ENCODE peak calls at places on chromosomes 2 and 18, in four cellular contexts. One of them, this sample, is unnamed.

GRCh38 chr2:24315669-24316068 is 44.7 kb downstream of the ITSN2 start:
- DNase-seq in dorsolateral prefrontal cortex: no peak
- DNase-seq in cardiac fibroblast: no peak
- DNase-seq in HFF-Myc: no peak
- DNase-seq in this sample: no peak

GRCh38 chr18:6866552-6866951 is 137.0 kb downstream of the ARHGAP28 start:
- DNase-seq in dorsolateral prefrontal cortex: no peak
- DNase-seq in cardiac fibroblast: no peak
- DNase-seq in HFF-Myc: no peak
- DNase-seq in this sample: no peak

GRCh38 chr2:196481323-196481695 is 158.2 kb upstream of the CCDC150 start:
- DNase-seq in dorsolateral prefrontal cortex: no peak
- DNase-seq in cardiac fibroblast: peak; percentile 92
- DNase-seq in HFF-Myc: no peak
- DNase-seq in this sample: no peak

GRCh38 chr18:41858761-41859555 is 96.1 kb upstream of the PIK3C3 start:
- DNase-seq in dorsolateral prefrontal cortex: no peak
- DNase-seq in cardiac fibroblast: peak; percentile 12
- DNase-seq in HFF-Myc: no peak
- DNase-seq in this sample: no peak

GRCh38 chr2:45008296-45009129 is 739 bp downstream of the SIX2 start:
- DNase-seq in dorsolateral prefrontal cortex: no peak
- DNase-seq in cardiac fibroblast: peak; percentile 36
- DNase-seq in HFF-Myc: no peak
- DNase-seq in this sample: no peak

GRCh38 chr18:31409301-31409700 is 32.7 kb downstream of the DSG4 start:
- DNase-seq in dorsolateral prefrontal cortex: no peak
- DNase-seq in cardiac fibroblast: no peak
- DNase-seq in HFF-Myc: no peak
- DNase-seq in this sample: no peak

GRCh38 chr2:112290098-112290497 is 14.7 kb downstream of the ZC3H6 start:
- DNase-seq in dorsolateral prefrontal cortex: no peak
- DNase-seq in cardiac fibroblast: no peak
- DNase-seq in HFF-Myc: no peak
- DNase-seq in this sample: no peak

GRCh38 chr2:54555318-54555837 is 99.3 kb downstream of the SPTBN1 start:
- DNase-seq in dorsolateral prefrontal cortex: no peak
- DNase-seq in cardiac fibroblast: peak; percentile 58
- DNase-seq in HFF-Myc: no peak
- DNase-seq in this sample: no peak

GRCh38 chr2:167293172-167293781 is 405.0 kb downstream of the XIRP2 start:
- DNase-seq in dorsolateral prefrontal cortex: peak; percentile 44
- DNase-seq in cardiac fibroblast: peak; percentile 45
- DNase-seq in HFF-Myc: no peak
- DNase-seq in this sample: peak; percentile 44

GRCh38 chr2:171847627-171848026 is 46.4 kb downstream of the SLC25A12 start:
- DNase-seq in dorsolateral prefrontal cortex: no peak
- DNase-seq in cardiac fibroblast: no peak
- DNase-seq in HFF-Myc: no peak
- DNase-seq in this sample: no peak

GRCh38 chr18:65988972-65989371 is 238.2 kb downstream of the CDH7 start:
- DNase-seq in dorsolateral prefrontal cortex: no peak
- DNase-seq in cardiac fibroblast: no peak
- DNase-seq in HFF-Myc: no peak
- DNase-seq in this sample: no peak

GRCh38 chr2:31219131-31219969 is 2.0 kb upstream of the CAPN14 start:
- DNase-seq in dorsolateral prefrontal cortex: no peak
- DNase-seq in cardiac fibroblast: no peak
- DNase-seq in HFF-Myc: no peak
- DNase-seq in this sample: no peak

GRCh38 chr18:21826196-21826595 is 85.6 kb downstream of the MIB1 start:
- DNase-seq in dorsolateral prefrontal cortex: no peak
- DNase-seq in cardiac fibroblast: peak; percentile 80
- DNase-seq in HFF-Myc: no peak
- DNase-seq in this sample: no peak